ENCODE peak calls at places on chromosomes 1 and 21, in seven cellular contexts. One of them, this sample, is unnamed.

GRCh38 chr21:35511298-35512162 is 462.4 kb upstream of the RUNX1 start:
- DNase-seq in AG10803: peak
- DNase-seq in NT2/D1: no peak
- DNase-seq in cardiac muscle cell: no peak
- DNase-seq in CD8-positive, alpha-beta T cell: no peak
- DNase-seq in astrocyte of the cerebellum: no peak
- DNase-seq in astrocyte of the spinal cord: peak
- DNase-seq in this sample: no peak

GRCh38 chr1:107292012-107292411 is 151.2 kb downstream of the NTNG1 start:
- DNase-seq in CD8-positive, alpha-beta T cell: no peak
- DNase-seq in NT2/D1: no peak
- DNase-seq in cardiac muscle cell: no peak
- DNase-seq in astrocyte of the cerebellum: no peak
- DNase-seq in AG10803: no peak
- DNase-seq in astrocyte of the spinal cord: no peak
- DNase-seq in this sample: no peak

GRCh38 chr1:147556643-147557042 is 15.3 kb downstream of the BCL9 start:
- DNase-seq in CD8-positive, alpha-beta T cell: no peak
- DNase-seq in astrocyte of the cerebellum: no peak
- DNase-seq in cardiac muscle cell: no peak
- DNase-seq in astrocyte of the spinal cord: no peak
- DNase-seq in AG10803: no peak
- DNase-seq in NT2/D1: no peak
- DNase-seq in this sample: no peak

GRCh38 chr1:241356519-241357365 is at the start of gene RGS7:
- DNase-seq in astrocyte of the spinal cord: peak
- DNase-seq in NT2/D1: peak
- DNase-seq in AG10803: peak
- DNase-seq in cardiac muscle cell: peak
- DNase-seq in CD8-positive, alpha-beta T cell: no peak
- DNase-seq in astrocyte of the cerebellum: no peak
- DNase-seq in this sample: peak

GRCh38 chr1:36175137-36176095 is 19.5 kb downstream of the MAP7D1 start:
- DNase-seq in cardiac muscle cell: peak
- DNase-seq in astrocyte of the spinal cord: peak
- DNase-seq in AG10803: peak
- DNase-seq in NT2/D1: no peak
- DNase-seq in CD8-positive, alpha-beta T cell: no peak
- DNase-seq in astrocyte of the cerebellum: no peak
- DNase-seq in this sample: no peak

GRCh38 chr21:15221799-15222386 is 157.1 kb upstream of the NRIP1 start:
- DNase-seq in NT2/D1: peak
- DNase-seq in astrocyte of the cerebellum: no peak
- DNase-seq in AG10803: peak
- DNase-seq in astrocyte of the spinal cord: peak
- DNase-seq in CD8-positive, alpha-beta T cell: no peak
- DNase-seq in cardiac muscle cell: peak
- DNase-seq in this sample: peak

GRCh38 chr1:110477041-110477440 is 26.1 kb downstream of the PROK1 start:
- DNase-seq in astrocyte of the spinal cord: peak
- DNase-seq in astrocyte of the cerebellum: no peak
- DNase-seq in NT2/D1: no peak
- DNase-seq in cardiac muscle cell: peak
- DNase-seq in CD8-positive, alpha-beta T cell: no peak
- DNase-seq in AG10803: peak
- DNase-seq in this sample: no peak

GRCh38 chr21:42063206-42063577 is 7.9 kb upstream of the UMODL1 start:
- DNase-seq in CD8-positive, alpha-beta T cell: peak
- DNase-seq in cardiac muscle cell: no peak
- DNase-seq in NT2/D1: no peak
- DNase-seq in astrocyte of the cerebellum: no peak
- DNase-seq in AG10803: no peak
- DNase-seq in astrocyte of the spinal cord: no peak
- DNase-seq in this sample: no peak

GRCh38 chr1:3403388-3404179 is 50.9 kb upstream of the ARHGEF16 start:
- DNase-seq in astrocyte of the cerebellum: no peak
- DNase-seq in AG10803: no peak
- DNase-seq in NT2/D1: no peak
- DNase-seq in cardiac muscle cell: no peak
- DNase-seq in CD8-positive, alpha-beta T cell: no peak
- DNase-seq in astrocyte of the spinal cord: no peak
- DNase-seq in this sample: no peak

GRCh38 chr1:86339421-86339820 is 56.7 kb downstream of the ODF2L start:
- DNase-seq in cardiac muscle cell: no peak
- DNase-seq in NT2/D1: no peak
- DNase-seq in astrocyte of the cerebellum: no peak
- DNase-seq in CD8-positive, alpha-beta T cell: no peak
- DNase-seq in astrocyte of the spinal cord: no peak
- DNase-seq in AG10803: no peak
- DNase-seq in this sample: no peak

GRCh38 chr1:238558156-238558555 is 667.4 kb upstream of the ZP4 start:
- DNase-seq in astrocyte of the spinal cord: peak
- DNase-seq in CD8-positive, alpha-beta T cell: no peak
- DNase-seq in astrocyte of the cerebellum: peak
- DNase-seq in AG10803: peak
- DNase-seq in NT2/D1: no peak
- DNase-seq in cardiac muscle cell: no peak
- DNase-seq in this sample: peak

GRCh38 chr1:21325231-21325718 is 35.0 kb upstream of the ECE1 start:
- DNase-seq in CD8-positive, alpha-beta T cell: no peak
- DNase-seq in cardiac muscle cell: no peak
- DNase-seq in astrocyte of the cerebellum: no peak
- DNase-seq in NT2/D1: no peak
- DNase-seq in AG10803: no peak
- DNase-seq in astrocyte of the spinal cord: no peak
- DNase-seq in this sample: no peak
- H3K4me3 ChIP-seq in CD8-positive, alpha-beta T cell: peak
- H3K4me3 ChIP-seq in cardiac muscle cell: no peak
- H3K4me3 ChIP-seq in astrocyte of the cerebellum: no peak
- H3K4me3 ChIP-seq in NT2/D1: no peak
- H3K4me3 ChIP-seq in AG10803: peak
- H3K4me3 ChIP-seq in astrocyte of the spinal cord: no peak
- H3K4me3 ChIP-seq in this sample: no peak

GRCh38 chr1:165829888-165830287 is 2.5 kb downstream of the UCK2 start:
- DNase-seq in CD8-positive, alpha-beta T cell: no peak
- DNase-seq in astrocyte of the spinal cord: no peak
- DNase-seq in NT2/D1: no peak
- DNase-seq in AG10803: no peak
- DNase-seq in cardiac muscle cell: no peak
- DNase-seq in astrocyte of the cerebellum: no peak
- DNase-seq in this sample: no peak
- H3K4me3 ChIP-seq in CD8-positive, alpha-beta T cell: no peak
- H3K4me3 ChIP-seq in astrocyte of the spinal cord: no peak
- H3K4me3 ChIP-seq in NT2/D1: no peak
- H3K4me3 ChIP-seq in AG10803: peak
- H3K4me3 ChIP-seq in cardiac muscle cell: peak
- H3K4me3 ChIP-seq in astrocyte of the cerebellum: no peak
- H3K4me3 ChIP-seq in this sample: peak

DNA sequence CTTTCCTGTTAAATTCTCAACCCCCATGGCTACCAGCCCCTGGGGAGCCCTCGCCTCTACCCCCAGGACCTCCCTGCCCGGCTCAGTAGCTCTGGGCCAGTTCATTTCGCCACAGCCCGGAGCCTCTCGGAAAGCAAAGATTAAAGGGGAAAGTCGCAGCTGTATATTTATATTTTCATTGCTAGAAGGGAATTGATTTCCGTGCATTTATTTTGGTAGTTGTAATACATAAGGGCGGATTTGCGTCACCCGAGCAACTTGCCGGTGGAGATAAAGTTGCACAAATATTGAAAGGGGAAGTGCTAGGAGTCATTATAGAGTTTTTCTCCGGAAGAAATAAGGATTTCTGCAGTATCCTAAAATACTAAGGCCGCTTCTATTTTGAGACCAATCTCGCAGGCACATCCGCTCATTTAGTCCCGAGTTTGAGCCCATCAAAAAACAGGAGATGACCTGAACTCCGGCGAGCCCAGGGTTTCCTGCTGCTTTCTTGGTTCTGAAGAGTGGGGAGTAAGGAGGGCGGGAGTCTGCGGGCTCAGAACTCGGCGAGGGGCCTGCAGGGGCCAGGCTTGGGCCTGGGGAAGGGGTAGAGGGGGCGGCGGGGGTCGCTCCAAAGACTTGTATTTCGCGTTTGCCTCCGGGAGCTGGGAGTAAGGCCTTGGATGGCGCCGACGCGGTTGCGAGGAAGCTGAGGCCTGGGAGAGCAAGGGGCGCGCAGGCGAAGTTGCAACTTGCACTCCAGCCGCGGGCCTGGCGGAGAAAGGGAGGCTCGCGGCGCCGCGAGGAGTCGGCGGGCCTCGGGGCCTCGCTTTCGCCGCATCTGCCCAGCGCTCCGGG is 2.5 kb upstream of the HLX start:
- DNase-seq in AG10803: no peak
- DNase-seq in CD8-positive, alpha-beta T cell: no peak
- DNase-seq in cardiac muscle cell: peak
- DNase-seq in NT2/D1: peak
- DNase-seq in astrocyte of the cerebellum: no peak
- DNase-seq in astrocyte of the spinal cord: peak
- DNase-seq in this sample: no peak
- H3K4me3 ChIP-seq in AG10803: no peak
- H3K4me3 ChIP-seq in CD8-positive, alpha-beta T cell: no peak
- H3K4me3 ChIP-seq in cardiac muscle cell: peak
- H3K4me3 ChIP-seq in NT2/D1: peak
- H3K4me3 ChIP-seq in astrocyte of the cerebellum: peak
- H3K4me3 ChIP-seq in astrocyte of the spinal cord: no peak
- H3K4me3 ChIP-seq in this sample: peak

GRCh38 chr1:28243685-28244439 is 7.9 kb downstream of the ATP5IF1 start:
- DNase-seq in astrocyte of the cerebellum: no peak
- DNase-seq in astrocyte of the spinal cord: no peak
- DNase-seq in NT2/D1: no peak
- DNase-seq in CD8-positive, alpha-beta T cell: no peak
- DNase-seq in cardiac muscle cell: no peak
- DNase-seq in AG10803: no peak
- DNase-seq in this sample: no peak
- H3K4me3 ChIP-seq in astrocyte of the cerebellum: no peak
- H3K4me3 ChIP-seq in astrocyte of the spinal cord: no peak
- H3K4me3 ChIP-seq in NT2/D1: no peak
- H3K4me3 ChIP-seq in CD8-positive, alpha-beta T cell: no peak
- H3K4me3 ChIP-seq in cardiac muscle cell: no peak
- H3K4me3 ChIP-seq in AG10803: no peak
- H3K4me3 ChIP-seq in this sample: no peak

DNA sequence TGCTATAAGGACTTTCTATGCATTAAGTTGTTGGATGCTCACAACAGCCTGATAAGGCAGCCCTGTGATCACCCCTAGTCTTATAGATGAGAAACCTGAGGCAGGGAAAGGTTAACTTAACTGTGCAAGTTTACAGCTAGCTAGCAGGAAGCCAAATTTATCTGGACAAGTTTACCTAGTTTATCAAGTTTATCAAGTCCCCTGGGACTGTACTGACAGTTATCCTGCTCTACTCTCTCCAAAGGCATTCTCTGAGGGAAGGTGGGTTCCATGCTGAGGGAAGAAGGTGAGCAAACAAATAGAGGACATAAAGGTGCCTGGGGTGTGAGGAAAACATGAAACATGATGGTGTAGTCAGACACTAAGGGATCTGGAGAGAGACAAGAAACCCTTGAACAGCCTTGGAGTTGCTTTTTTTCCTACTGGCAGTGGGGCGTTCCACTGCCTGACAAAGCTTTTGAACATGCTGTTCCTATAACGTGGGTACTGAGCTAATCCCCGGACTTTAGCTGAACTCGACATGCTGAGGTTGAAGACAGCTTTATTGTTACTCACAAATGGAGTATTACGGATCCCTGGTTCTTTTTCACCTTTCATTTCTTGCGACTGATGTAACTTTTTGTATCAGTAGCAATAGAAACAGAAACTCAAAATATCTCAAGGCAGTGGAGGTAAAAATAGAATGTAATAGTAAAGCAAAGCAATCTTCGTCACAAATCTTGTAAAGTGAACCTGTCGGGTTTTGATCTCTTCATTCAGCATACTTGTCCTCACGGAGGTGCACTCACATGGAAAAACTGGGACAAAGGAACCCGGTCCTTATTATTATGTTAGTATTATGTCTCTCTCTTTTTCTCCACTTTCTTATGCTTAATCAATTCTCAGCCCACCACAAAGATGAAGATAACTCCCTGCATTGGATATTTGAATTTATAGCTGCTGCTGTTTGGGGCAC is 42.4 kb upstream of the ESRRG start:
- DNase-seq in cardiac muscle cell: no peak
- DNase-seq in astrocyte of the spinal cord: no peak
- DNase-seq in NT2/D1: no peak
- DNase-seq in AG10803: no peak
- DNase-seq in astrocyte of the cerebellum: no peak
- DNase-seq in CD8-positive, alpha-beta T cell: no peak
- DNase-seq in this sample: peak
- H3K4me3 ChIP-seq in cardiac muscle cell: no peak
- H3K4me3 ChIP-seq in astrocyte of the spinal cord: no peak
- H3K4me3 ChIP-seq in NT2/D1: no peak
- H3K4me3 ChIP-seq in AG10803: no peak
- H3K4me3 ChIP-seq in astrocyte of the cerebellum: no peak
- H3K4me3 ChIP-seq in CD8-positive, alpha-beta T cell: no peak
- H3K4me3 ChIP-seq in this sample: no peak

GRCh38 chr1:206945779-206946178 is 487 bp downstream of the PIGR start:
- DNase-seq in astrocyte of the spinal cord: no peak
- DNase-seq in cardiac muscle cell: no peak
- DNase-seq in AG10803: no peak
- DNase-seq in astrocyte of the cerebellum: no peak
- DNase-seq in NT2/D1: no peak
- DNase-seq in CD8-positive, alpha-beta T cell: no peak
- DNase-seq in this sample: no peak
- H3K4me3 ChIP-seq in astrocyte of the spinal cord: no peak
- H3K4me3 ChIP-seq in cardiac muscle cell: no peak
- H3K4me3 ChIP-seq in AG10803: no peak
- H3K4me3 ChIP-seq in astrocyte of the cerebellum: no peak
- H3K4me3 ChIP-seq in NT2/D1: no peak
- H3K4me3 ChIP-seq in CD8-positive, alpha-beta T cell: no peak
- H3K4me3 ChIP-seq in this sample: no peak

DNA sequence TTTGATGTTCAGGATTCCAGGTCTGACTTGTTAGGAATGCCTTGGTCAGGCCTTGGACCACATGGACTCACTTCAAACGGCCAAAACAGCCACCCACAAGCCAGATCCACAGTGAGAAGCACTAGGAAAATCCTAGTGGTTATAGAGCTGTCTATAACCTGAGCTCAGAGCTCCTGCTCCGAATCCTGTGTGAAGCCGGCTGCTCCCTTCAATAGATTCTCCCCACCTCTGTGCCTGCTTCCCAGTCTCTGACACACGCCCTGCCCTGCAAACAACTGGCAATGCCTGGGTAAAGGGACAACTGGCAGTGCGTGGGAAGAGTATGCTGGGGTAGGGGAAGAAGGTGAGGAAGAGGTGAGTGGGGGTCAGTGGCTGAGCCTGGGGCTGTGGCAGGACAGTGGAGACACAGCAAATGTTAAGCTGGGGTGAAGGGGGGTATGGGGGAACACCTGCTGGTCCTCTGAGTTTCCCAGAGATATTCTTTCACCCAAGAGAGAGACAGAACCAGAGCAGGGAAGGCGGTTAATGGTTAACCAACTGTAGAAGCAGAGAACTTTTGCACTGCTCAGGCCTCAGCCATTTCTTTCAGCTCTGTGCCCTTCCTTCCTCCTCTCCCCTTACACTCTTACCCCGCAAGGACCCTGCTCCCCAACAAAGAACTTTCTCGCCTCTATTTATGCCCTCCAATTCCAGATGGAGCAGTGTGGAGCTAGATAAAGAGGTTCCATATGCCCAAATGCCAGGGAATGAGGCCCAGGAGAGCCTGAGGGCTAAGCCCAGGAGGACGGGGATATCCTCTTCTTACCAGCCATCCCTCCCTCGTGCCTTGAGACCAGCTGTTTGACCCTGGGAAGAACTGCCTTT is 4.4 kb downstream of the PLXNA2 start:
- DNase-seq in CD8-positive, alpha-beta T cell: no peak
- DNase-seq in astrocyte of the cerebellum: no peak
- DNase-seq in NT2/D1: no peak
- DNase-seq in AG10803: no peak
- DNase-seq in astrocyte of the spinal cord: no peak
- DNase-seq in cardiac muscle cell: no peak
- DNase-seq in this sample: no peak
- H3K4me3 ChIP-seq in CD8-positive, alpha-beta T cell: no peak
- H3K4me3 ChIP-seq in astrocyte of the cerebellum: no peak
- H3K4me3 ChIP-seq in NT2/D1: no peak
- H3K4me3 ChIP-seq in AG10803: no peak
- H3K4me3 ChIP-seq in astrocyte of the spinal cord: no peak
- H3K4me3 ChIP-seq in cardiac muscle cell: no peak
- H3K4me3 ChIP-seq in this sample: no peak